ENCODE peak calls at places on chromosomes 13 and 19, in five cellular contexts. J is endothelial cell, Z is GDM1, T is IMR-90, Y is stomach. H is an unnamed sample.

GRCh38 chr19:39342647-39343305 is 555 bp downstream of the SAMD4B start:
- DNase-seq in J (peak), Z (no peak), T (no peak), Y (no peak), H (peak)

GRCh38 chr13:45527699-45528462 is 63.1 kb downstream of the COG3 start:
- DNase-seq in J (no peak), Z (no peak), T (peak), Y (peak), H (no peak)

GRCh38 chr19:44072543-44073401 is 813 bp downstream of the ZNF284 start:
- DNase-seq in J (no peak), Z (no peak), T (no peak), Y (no peak), H (no peak)

GRCh38 chr13:34349091-34349722 is 531.3 kb downstream of the RFC3 start:
- DNase-seq in J (no peak), Z (no peak), T (peak), Y (no peak), H (peak)

GRCh38 chr13:76677047-76677446 is 209.2 kb downstream of the KCTD12 start:
- DNase-seq in J (no peak), Z (no peak), T (peak), Y (no peak), H (no peak)

GRCh38 chr19:45958763-45959516 is 14.7 kb downstream of the NOVA2 start:
- DNase-seq in J (no peak), Z (no peak), T (no peak), Y (no peak), H (no peak)

GRCh38 chr19:19527371-19527656 is 1.4 kb upstream of the YJEFN3 start:
- DNase-seq in J (no peak), Z (no peak), T (no peak), Y (no peak), H (no peak)

GRCh38 chr19:57068326-57068725 is 51.5 kb upstream of the USP29 start:
- DNase-seq in J (no peak), Z (no peak), T (no peak), Y (no peak), H (no peak)

GRCh38 chr19:58560007-58560887 is 1.8 kb upstream of the UBE2M start:
- DNase-seq in J (no peak), Z (no peak), T (no peak), Y (no peak), H (no peak)

GRCh38 chr13:40922437-40923040 is 96.6 kb downstream of the ELF1 start:
- DNase-seq in J (no peak), Z (no peak), T (no peak), Y (no peak), H (peak)

GRCh38 chr19:42239544-42240220 is 2.7 kb downstream of the GSK3A start:
- DNase-seq in J (no peak), Z (no peak), T (no peak), Y (no peak), H (no peak)

GRCh38 chr13:98141938-98142426 is 912 bp upstream of the FARP1 start:
- DNase-seq in J (peak), Z (no peak), T (no peak), Y (peak), H (peak)

GRCh38 chr19:7622933-7623685 is 6.2 kb downstream of the XAB2 start:
- DNase-seq in J (no peak), Z (no peak), T (no peak), Y (no peak), H (no peak)

GRCh38 chr13:51861728-51862300 is at the start of gene CCDC70:
- DNase-seq in J (no peak), Z (no peak), T (peak), Y (no peak), H (no peak)

GRCh38 chr19:33214621-33215020 is 11.0 kb downstream of the SLC7A10 start:
- DNase-seq in J (no peak), Z (peak), T (peak), Y (no peak), H (no peak)

GRCh38 chr13:73261739-73262216 is 203.0 kb downstream of the KLF5 start:
- DNase-seq in J (no peak), Z (no peak), T (no peak), Y (no peak), H (no peak)

GRCh38 chr19:8445488-8446001 is 770 bp downstream of the HNRNPM start:
- DNase-seq in J (peak), Z (no peak), T (no peak), Y (peak), H (peak)

GRCh38 chr19:8593931-8594330 is 16.6 kb downstream of the ADAMTS10 start:
- DNase-seq in J (no peak), Z (no peak), T (no peak), Y (no peak), H (no peak)

GRCh38 chr19:1488282-1488601 is 1.9 kb downstream of the PCSK4 start:
- DNase-seq in J (no peak), Z (no peak), T (no peak), Y (no peak), H (no peak)

GRCh38 chr19:46049597-46049996 is 8.8 kb upstream of the IGFL4 start:
- DNase-seq in J (no peak), Z (no peak), T (no peak), Y (no peak), H (no peak)

GRCh38 chr19:16324384-16325160 is at the start of gene KLF2:
- DNase-seq in J (peak), Z (peak), T (peak), Y (peak), H (peak)

GRCh38 chr13:109715902-109716301 is 70.5 kb downstream of the IRS2 start:
- DNase-seq in J (no peak), Z (no peak), T (peak), Y (no peak), H (no peak)

GRCh38 chr19:35352448-35353304 is 5.0 kb downstream of the FFAR1 start:
- DNase-seq in J (peak), Z (peak), T (peak), Y (peak), H (peak)

GRCh38 chr19:48997972-48998371 is 4.3 kb downstream of the RUVBL2 start:
- DNase-seq in J (peak), Z (peak), T (peak), Y (peak), H (peak)

GRCh38 chr19:18419195-18419698 is at the start of gene SSBP4:
- DNase-seq in J (peak), Z (peak), T (peak), Y (peak), H (peak)

GRCh38 chr13:112254061-112254818 is 121.9 kb upstream of the SPACA7 start:
- DNase-seq in J (no peak), Z (no peak), T (no peak), Y (no peak), H (no peak)

GRCh38 chr13:83798731-83799130 is 83.5 kb downstream of the SLITRK1 start:
- DNase-seq in J (no peak), Z (no peak), T (peak), Y (no peak), H (no peak)

GRCh38 chr19:6048808-6049405 is 61.4 kb downstream of the RFX2 start:
- DNase-seq in J (peak), Z (peak), T (peak), Y (peak), H (peak)

GRCh38 chr19:290539-291521 is at the start of gene PLPP2:
- DNase-seq in J (no peak), Z (no peak), T (no peak), Y (peak), H (peak)

H was measured in transverse colon.